ENCODE peak calls at places on chromosome 10, in four cellular contexts. V is OCI-LY7, H is PC-3, G is GM23338. R is an unnamed sample.

GRCh38 chr10:61836888-61837747 is 64.4 kb upstream of the ARID5B start:
- DNase-seq in H (peak; percentile 100), V (no peak), G (no peak), R (no peak)

GRCh38 chr10:59793924-59794323 is 40.7 kb upstream of the MRLN start:
- DNase-seq in H (peak; percentile 92), G (no peak), V (no peak), R (no peak)

GRCh38 chr10:102611514-102612095 is 32.7 kb upstream of the TRIM8 start:
- DNase-seq in V (no peak), H (peak; percentile 77), G (no peak), R (no peak)

GRCh38 chr10:78288716-78289115 is 255.1 kb downstream of the RPS24 start:
- DNase-seq in H (no peak), V (no peak), G (no peak), R (no peak)

GRCh38 chr10:132265878-132266496 is 41.8 kb downstream of the STK32C start:
- DNase-seq in V (no peak), G (no peak), H (no peak), R (no peak)

GRCh38 chr10:130193033-130193432 is 56.8 kb downstream of the GLRX3 start:
- DNase-seq in G (no peak), H (no peak), V (no peak), R (no peak)

GRCh38 chr10:71795248-71795647 is 21.9 kb upstream of the VSIR start:
- DNase-seq in G (peak; percentile 73), H (peak; percentile 38), V (peak; percentile 31), R (peak; percentile 54)

GRCh38 chr10:8616166-8616565 is 561.7 kb downstream of the GATA3 start:
- DNase-seq in H (peak; percentile 71), V (peak; percentile 45), G (no peak), R (peak; percentile 44)

GRCh38 chr10:102646610-102647432 is 2.5 kb downstream of the TRIM8 start:
- DNase-seq in V (peak; percentile 86), G (no peak), H (no peak), R (peak; percentile 90)

GRCh38 chr10:117950408-117950807 is 96.3 kb downstream of the RAB11FIP2 start:
- DNase-seq in G (no peak), H (no peak), V (no peak), R (no peak)

GRCh38 chr10:124416733-124417132 is 2.0 kb downstream of the OAT start:
- DNase-seq in V (no peak), H (peak; percentile 83), G (no peak), R (no peak)

GRCh38 chr10:104069610-104070009 is 16.1 kb downstream of the COL17A1 start:
- DNase-seq in V (no peak), H (no peak), G (no peak), R (no peak)

GRCh38 chr10:60351191-60351853 is 38.4 kb downstream of the ANK3 start:
- DNase-seq in G (no peak), H (no peak), V (peak; percentile 1), R (peak; percentile 44)

GRCh38 chr10:22626784-22627183 is 87.6 kb downstream of the PIP4K2A start:
- DNase-seq in H (peak; percentile 40), G (no peak), V (no peak), R (no peak)

GRCh38 chr10:116084166-116084565 is 188.8 kb downstream of the GFRA1 start:
- DNase-seq in G (no peak), H (no peak), V (no peak), R (no peak)

GRCh38 chr10:90924552-90924951 is 3.7 kb upstream of the ANKRD1 start:
- DNase-seq in V (no peak), H (no peak), G (no peak), R (no peak)

GRCh38 chr10:75355706-75356105 is 45.9 kb downstream of the ZNF503 start:
- DNase-seq in V (no peak), G (no peak), H (no peak), R (no peak)

GRCh38 chr10:3233486-3233990 is 61.0 kb upstream of the PITRM1 start:
- DNase-seq in V (no peak), G (no peak), H (no peak), R (no peak)

GRCh38 chr10:6036861-6037321 is 25.3 kb downstream of the IL2RA start:
- DNase-seq in H (no peak), V (peak; percentile 70), G (no peak), R (no peak)

GRCh38 chr10:12162927-12163326 is 32.8 kb downstream of the NUDT5 start:
- DNase-seq in G (no peak), V (no peak), H (no peak), R (no peak)

GRCh38 chr10:79293841-79294705 is 53.2 kb upstream of the PPIF start:
- DNase-seq in V (no peak), H (peak; percentile 100), G (no peak), R (no peak)

GRCh38 chr10:123463176-123463575 is 203.0 kb upstream of the GPR26 start:
- DNase-seq in H (no peak), V (no peak), G (no peak), R (no peak)

GRCh38 chr10:25815236-25815635 is 118.8 kb upstream of the MYO3A start:
- DNase-seq in G (no peak), H (no peak), V (no peak), R (no peak)

GRCh38 chr10:22285130-22285529 is 31.1 kb upstream of the COMMD3 start:
- DNase-seq in H (no peak), V (no peak), G (no peak), R (no peak)

GRCh38 chr10:22308390-22308789 is 7.8 kb upstream of the COMMD3 start:
- DNase-seq in G (no peak), H (peak; percentile 94), V (no peak), R (no peak)

GRCh38 chr10:78134919-78135318 is 101.3 kb downstream of the RPS24 start:
- DNase-seq in H (peak; percentile 62), G (peak; percentile 53), V (no peak), R (no peak)

GRCh38 chr10:71864861-71865473 is 13.9 kb upstream of the PSAP start:
- DNase-seq in G (no peak), V (no peak), H (peak; percentile 40), R (no peak)

GRCh38 chr10:79112898-79113431 is 44.2 kb downstream of the ZMIZ1 start:
- DNase-seq in V (no peak), G (no peak), H (peak; percentile 97), R (no peak)

GRCh38 chr10:61021926-61022325 is 77.9 kb upstream of the RHOBTB1 start:
- DNase-seq in H (no peak), V (no peak), G (no peak), R (no peak)

GRCh38 chr10:15780353-15781135 is 60.8 kb upstream of the ITGA8 start:
- DNase-seq in H (peak; percentile 13), V (no peak), G (no peak), R (no peak)

GRCh38 chr10:132788180-132788830 is 2.4 kb upstream of the NKX6-2 start:
- DNase-seq in G (peak; percentile 65), H (peak; percentile 8), V (no peak), R (no peak)

GRCh38 chr10:60989400-60989876 is 45.5 kb upstream of the RHOBTB1 start:
- DNase-seq in V (peak; percentile 70), H (peak; percentile 90), G (no peak), R (peak; percentile 57)

GRCh38 chr10:75191821-75192568 is 18.6 kb upstream of the VDAC2 start:
- DNase-seq in H (peak; percentile 99), V (no peak), G (no peak), R (no peak)

GRCh38 chr10:54800677-54801480 is at the start of gene PCDH15:
- DNase-seq in V (peak; percentile 3), H (peak; percentile 80), G (peak; percentile 80), R (no peak)

GRCh38 chr10:127757033-127757432 is 20.0 kb downstream of the FOXI2 start:
- DNase-seq in G (peak; percentile 23), H (no peak), V (no peak), R (peak; percentile 45)

GRCh38 chr10:127524869-127525268 is 24.2 kb upstream of the NPS start:
- DNase-seq in V (no peak), G (no peak), H (peak; percentile 48), R (no peak)

DNA sequence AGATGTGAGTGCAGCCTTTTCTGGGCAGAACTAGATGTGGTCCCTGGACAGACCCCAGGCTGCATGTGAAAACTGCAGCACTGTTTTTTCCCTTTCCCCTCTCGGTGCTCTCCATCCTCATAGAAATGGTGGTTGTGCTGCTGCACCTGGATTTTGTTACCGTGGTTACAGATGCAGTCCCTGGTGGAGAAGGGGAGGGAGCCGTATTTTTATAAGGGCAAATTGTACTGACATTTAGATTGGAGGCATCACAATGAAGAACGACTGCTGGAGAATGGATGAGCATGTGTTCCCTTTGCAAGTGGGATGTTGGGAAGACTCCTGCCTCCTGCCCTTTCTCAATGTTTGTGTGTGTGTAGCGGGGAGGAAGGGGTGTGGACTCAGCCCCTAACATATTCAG is 469.9 kb downstream of the CCSER2 start:
- DNase-seq in H (no peak), V (no peak), G (no peak), R (no peak)
- H3K9me2 ChIP-seq in H (no peaks in the 10 kb centered on the region), V (no peaks in the 10 kb centered on the region), G (no peaks in the 10 kb centered on the region), R (no peaks in the 10 kb centered on the region)

DNA sequence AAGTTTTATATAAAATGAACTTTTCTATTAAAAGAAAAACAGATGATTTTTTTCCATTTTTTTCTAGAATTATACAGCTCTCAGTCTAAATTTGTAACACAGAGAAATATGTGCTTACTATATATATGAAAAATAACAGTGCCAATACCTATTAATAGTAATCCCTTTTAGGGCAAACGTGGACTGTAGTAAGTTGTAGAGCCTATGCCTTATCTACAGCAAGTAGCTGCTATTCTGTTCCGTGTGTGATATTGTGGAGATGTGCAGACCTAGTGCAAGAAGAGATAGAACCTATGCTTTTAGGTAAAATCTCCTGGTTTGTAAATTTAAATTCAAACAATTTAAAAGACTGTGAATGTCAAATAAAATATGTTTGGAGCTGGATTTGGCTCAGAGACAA is 72.9 kb downstream of the FAS start:
- DNase-seq in V (no peak), H (no peak), G (no peak), R (no peak)
- H3K4me3 ChIP-seq in V (no peak overlapping the region), H (no peak overlapping the region), G (no peak overlapping the region), R (no peak overlapping the region)

DNA sequence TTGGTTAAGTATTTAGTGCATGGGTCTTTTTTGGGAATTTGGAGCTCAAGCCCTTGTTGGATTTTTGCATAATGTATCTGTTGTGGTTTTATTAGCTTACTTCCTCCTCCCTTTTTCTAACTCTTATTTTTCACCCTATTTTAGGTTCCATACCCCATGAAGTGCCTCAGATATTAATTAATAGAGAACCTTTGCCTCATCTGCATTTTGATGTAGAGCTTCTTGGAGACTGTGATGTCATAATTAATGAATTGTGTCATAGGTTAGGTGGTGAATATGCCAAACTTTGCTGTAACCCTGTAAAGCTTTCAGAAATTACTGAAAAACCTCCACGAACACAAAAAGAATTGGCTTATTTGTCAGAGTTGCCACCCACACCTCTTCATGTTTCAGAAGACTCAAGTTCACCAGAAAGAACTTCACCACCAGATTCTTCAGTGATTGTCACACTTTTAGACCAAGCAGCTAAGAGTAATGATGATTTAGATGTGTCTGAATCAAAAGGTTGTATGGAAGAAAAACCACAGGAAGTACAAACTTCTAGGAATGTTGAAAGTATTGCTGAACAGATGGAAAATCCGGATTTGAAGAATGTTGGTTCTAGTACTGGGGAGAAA is 28.0 kb downstream of the SIRT1 start:
- DNase-seq in H (no peak), G (no peak), V (no peak), R (peak; percentile 64)
- H3K9me2 ChIP-seq in H (no peaks in the 10 kb centered on the region), G (no peaks in the 10 kb centered on the region), V (no peaks in the 10 kb centered on the region), R (no peaks in the 10 kb centered on the region)

DNA sequence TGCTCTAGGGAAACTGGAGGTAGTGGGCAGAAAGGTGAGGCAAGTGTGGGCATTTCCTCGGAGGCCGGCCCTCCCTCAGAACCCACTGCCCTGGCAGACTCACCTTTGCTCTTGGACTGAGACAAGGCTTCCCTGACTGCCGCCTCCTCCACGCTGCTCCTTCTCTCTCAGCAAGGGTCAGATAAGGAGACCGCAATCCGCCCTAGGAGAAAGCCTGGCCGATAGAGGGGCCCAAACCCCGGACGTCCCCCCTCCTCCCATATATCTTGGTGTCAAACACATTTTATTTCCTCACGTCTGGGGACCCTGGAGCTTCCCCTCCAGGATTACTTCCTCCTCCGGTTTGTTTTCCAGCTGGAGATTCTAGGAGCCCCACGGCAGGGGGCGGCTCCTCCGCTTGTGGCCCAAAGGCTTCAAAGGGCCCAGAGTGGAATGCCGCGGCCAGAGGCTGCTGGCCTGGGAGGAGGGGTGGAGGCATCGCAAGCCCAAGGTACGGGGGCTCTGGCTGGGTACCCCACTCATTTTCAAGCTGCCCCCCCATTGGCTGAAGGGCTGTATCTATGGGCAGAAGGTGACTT is 31.6 kb upstream of the LBX1 start:
- DNase-seq in G (peak; percentile 87), V (no peak), H (no peak), R (no peak)
- H3K4me3 ChIP-seq in G (peak overlapping the region; percentile 46), V (no peak overlapping the region), H (no peak overlapping the region), R (no peak overlapping the region)

R was measured in Karpas-422.